ENCODE peak calls at places on chromosomes 7 and 10, in five cellular contexts. X is sigmoid colon; J is CD8-positive, alpha-beta T cell; G is heart right ventricle; O is lower lobe of right lung. I is an unnamed sample. For H3K27me3, the result is how much of the 10 kb centered on the place peaks cover.

GRCh38 chr7:289209-289755 is 688 bp upstream of the FOXL3 start:
- DNase-seq in X (peak), J (no peak), G (no peak), O (no peak), I (no peak)

GRCh38 chr10:69451784-69452251 is 553 bp downstream of the TSPAN15 start:
- DNase-seq in X (peak), J (no peak), G (peak), O (peak), I (no peak)

GRCh38 chr7:21175714-21176113 is 252.2 kb upstream of the SP4 start:
- DNase-seq in X (no peak), J (no peak), G (no peak), O (no peak), I (no peak)

GRCh38 chr10:79948976-79949722 is at the start of gene SFTPD:
- DNase-seq in X (no peak), J (no peak), G (no peak), O (peak), I (no peak)

GRCh38 chr10:119693262-119693957 is 32.4 kb upstream of the INPP5F start:
- DNase-seq in X (no peak), J (no peak), G (no peak), O (no peak), I (no peak)

GRCh38 chr7:2529161-2530075 is 9.8 kb downstream of the LFNG start:
- DNase-seq in X (peak), J (peak), G (peak), O (peak), I (peak)

GRCh38 chr10:24642921-24643678 is 80.6 kb downstream of the ARHGAP21 start:
- DNase-seq in X (no peak), J (no peak), G (no peak), O (no peak), I (no peak)

GRCh38 chr10:101244321-101245050 is 15.2 kb upstream of the LBX1 start:
- DNase-seq in X (no peak), J (no peak), G (no peak), O (no peak), I (no peak)

GRCh38 chr7:73933091-73933490 is 72.1 kb downstream of the TMEM270 start:
- DNase-seq in X (no peak), J (no peak), G (no peak), O (no peak), I (no peak)

GRCh38 chr10:70494536-70494935 is 16.0 kb downstream of the PALD1 start:
- DNase-seq in X (no peak), J (no peak), G (no peak), O (peak), I (no peak)

GRCh38 chr7:89223906-89224395 is 428.4 kb upstream of the TEX47 start:
- DNase-seq in X (no peak), J (no peak), G (no peak), O (no peak), I (no peak)

GRCh38 chr7:32036557-32036956 is 33.6 kb downstream of the PDE1C start:
- DNase-seq in X (no peak), J (no peak), G (no peak), O (no peak), I (no peak)

GRCh38 chr10:34295142-34295548 is 520.0 kb downstream of the PARD3 start:
- DNase-seq in X (no peak), J (no peak), G (no peak), O (no peak), I (no peak)

GRCh38 chr7:1403844-1404404 is 55.3 kb downstream of the MICALL2 start:
- DNase-seq in X (no peak), J (no peak), G (no peak), O (no peak), I (no peak)

GRCh38 chr7:3027005-3027404 is 16.7 kb downstream of the CARD11 start:
- DNase-seq in X (peak), J (no peak), G (no peak), O (no peak), I (peak)

GRCh38 chr10:126734015-126734414 is 63.5 kb upstream of the C10orf90 start:
- DNase-seq in X (no peak), J (no peak), G (no peak), O (no peak), I (no peak)

GRCh38 chr10:18822156-18822555 is 162.9 kb downstream of the ARL5B start:
- DNase-seq in X (no peak), J (no peak), G (no peak), O (no peak), I (no peak)

GRCh38 chr10:71735709-71736569 is 16.4 kb upstream of the C10orf105 start:
- DNase-seq in X (no peak), J (peak), G (no peak), O (no peak), I (no peak)

GRCh38 chr7:131400833-131401593 is 73.3 kb downstream of the MKLN1 start:
- DNase-seq in X (no peak), J (no peak), G (no peak), O (no peak), I (no peak)

GRCh38 chr7:153642989-153643388 is 409.2 kb upstream of the DPP6 start:
- DNase-seq in X (no peak), J (no peak), G (no peak), O (no peak), I (no peak)

GRCh38 chr10:133422223-133422820 is 2.1 kb downstream of the SPRN start:
- DNase-seq in X (no peak), J (no peak), G (peak), O (peak), I (peak)

GRCh38 chr7:50653997-50654425 is 88.8 kb upstream of the DDC start:
- DNase-seq in X (peak), J (peak), G (no peak), O (no peak), I (no peak)

GRCh38 chr7:85851571-85852193 is 664.8 kb upstream of the SEMA3D start:
- DNase-seq in X (no peak), J (no peak), G (no peak), O (no peak), I (no peak)

GRCh38 chr10:96850825-96851224 is 18.7 kb downstream of the LCOR start:
- DNase-seq in X (no peak), J (no peak), G (no peak), O (no peak), I (no peak)

GRCh38 chr7:49635800-49636199 is 137.6 kb upstream of the VWC2 start:
- DNase-seq in X (no peak), J (no peak), G (no peak), O (no peak), I (no peak)

GRCh38 chr10:71873582-71874182 is 22.6 kb upstream of the PSAP start:
- DNase-seq in X (no peak), J (no peak), G (no peak), O (no peak), I (no peak)

GRCh38 chr7:46775776-46776175 is 806.1 kb downstream of the TNS3 start:
- DNase-seq in X (no peak), J (no peak), G (no peak), O (no peak), I (no peak)

GRCh38 chr10:129545257-129545656 is 78.2 kb downstream of the MGMT start:
- DNase-seq in X (no peak), J (no peak), G (no peak), O (no peak), I (no peak)

GRCh38 chr10:122282909-122283308 is 11.8 kb downstream of the BTBD16 start:
- DNase-seq in X (peak), J (no peak), G (no peak), O (no peak), I (no peak)

GRCh38 chr10:53886325-53887300 is 914.4 kb downstream of the PCDH15 start:
- DNase-seq in X (no peak), J (no peak), G (no peak), O (no peak), I (no peak)

GRCh38 chr7:140898794-140899548 is 25.8 kb downstream of the BRAF start:
- DNase-seq in X (no peak), J (no peak), G (no peak), O (no peak), I (no peak)

GRCh38 chr7:81186691-81187090 is 267.8 kb upstream of the SEMA3C start:
- DNase-seq in X (no peak), J (no peak), G (no peak), O (no peak), I (no peak)

GRCh38 chr10:30811665-30812017 is 182.1 kb upstream of the LYZL2 start:
- DNase-seq in X (peak), J (no peak), G (no peak), O (no peak), I (no peak)

GRCh38 chr7:7709263-7709662 is 9.1 kb downstream of the RPA3 start:
- DNase-seq in X (no peak), J (no peak), G (no peak), O (no peak), I (no peak)

GRCh38 chr10:103836273-103836672 is 19.1 kb downstream of the SH3PXD2A start:
- DNase-seq in X (peak), J (no peak), G (no peak), O (no peak), I (no peak)

GRCh38 chr7:157685430-157686284 is 348.9 kb downstream of the DNAJB6 start:
- DNase-seq in X (no peak), J (no peak), G (no peak), O (no peak), I (no peak)

DNA sequence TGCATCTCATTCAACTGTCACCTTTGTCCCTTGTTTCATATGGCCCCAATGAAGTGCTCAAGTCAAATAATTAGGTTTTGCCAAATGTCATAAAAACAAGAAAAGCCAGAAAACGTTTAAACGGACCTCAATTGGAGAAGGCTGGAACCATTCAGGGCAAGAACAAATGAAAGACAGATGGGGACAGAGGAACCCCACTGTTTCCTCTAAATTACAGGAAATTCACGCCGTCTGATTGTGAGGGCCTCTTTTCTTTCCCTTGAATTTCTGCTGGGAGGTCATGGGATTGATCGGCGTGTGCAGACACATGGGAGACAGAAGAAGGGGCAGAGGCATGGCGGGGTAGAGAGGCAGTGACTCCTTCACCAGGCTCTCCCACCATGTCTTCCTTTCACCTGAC is 656.4 kb downstream of the KCNMA1 start:
- DNase-seq in X (no peak), J (no peak), G (no peak), O (no peak), I (no peak)
- H3K27me3 ChIP-seq in X (under half), J (under half), G (under half), O (under half), I (under half)

GRCh38 chr7:36305648-36306047 is 84.0 kb upstream of the ANLN start:
- DNase-seq in X (no peak), J (no peak), G (no peak), O (no peak), I (no peak)
- H3K27ac ChIP-seq in X (no peak), J (no peak), G (no peak), O (no peak), I (no peak)

GRCh38 chr10:132169766-132170560 is 16.8 kb upstream of the DPYSL4 start:
- DNase-seq in X (no peak), J (no peak), G (no peak), O (no peak), I (no peak)
- TF ChIP-seq CTCF in X (no peak), J (no peak), G (no peak), O (no peak), I (no peak)

DNA sequence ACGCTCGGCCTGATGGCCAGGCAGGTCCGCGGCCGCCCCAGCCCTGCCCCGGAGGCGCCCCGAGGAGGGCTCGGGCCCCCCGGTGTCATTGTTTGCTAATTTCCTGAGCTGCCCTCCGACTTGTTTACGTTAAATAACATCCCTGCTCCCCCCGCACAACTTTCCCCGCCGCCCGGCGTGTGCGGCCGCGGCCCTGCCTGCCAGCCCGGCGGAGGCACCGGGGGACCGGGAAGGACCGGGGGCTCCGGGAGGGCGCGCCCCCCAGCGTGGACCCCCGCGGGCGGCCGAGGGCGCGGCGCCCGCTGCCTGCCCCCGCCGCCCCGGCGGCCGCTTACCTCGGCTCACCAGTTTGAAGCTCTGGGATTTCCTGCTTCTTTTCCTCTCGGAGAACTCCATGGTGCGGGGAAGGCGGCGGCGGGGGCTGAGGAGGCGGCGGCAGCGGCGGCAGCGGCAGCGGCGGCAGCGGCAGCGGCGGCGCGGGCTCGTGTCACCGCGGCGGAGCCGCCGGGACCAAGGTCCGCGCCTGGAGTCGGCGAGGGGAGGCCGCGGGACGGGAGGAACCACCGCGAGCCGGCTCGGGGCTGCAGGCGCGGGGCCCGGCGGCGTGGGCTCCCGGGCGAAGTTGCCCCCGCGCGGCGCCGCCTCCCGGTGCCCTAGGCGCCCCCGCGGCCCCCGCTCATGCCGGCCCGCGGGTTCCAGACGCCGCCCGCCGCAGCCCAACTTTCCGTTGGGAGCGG is 508 bp downstream of the BEND7 start:
- DNase-seq in X (peak), J (no peak), G (peak), O (no peak), I (no peak)
- H3K27me3 ChIP-seq in X (under half), J (under half), G (under half), O (under half), I (under half)

GRCh38 chr10:76113952-76114351 is 682.5 kb downstream of the LRMDA start:
- DNase-seq in X (no peak), J (no peak), G (no peak), O (no peak), I (no peak)

GRCh38 chr10:76112826-76113150 is 681.4 kb downstream of the LRMDA start:
- DNase-seq in X (no peak), J (no peak), G (no peak), O (no peak), I (no peak)

GRCh38 chr10:76115471-76116155 is 684.2 kb downstream of the LRMDA start:
- DNase-seq in X (no peak), J (no peak), G (no peak), O (no peak), I (no peak)

GRCh38 chr10:76115131-76115470 is 683.7 kb downstream of the LRMDA start:
- DNase-seq in X (no peak), J (no peak), G (no peak), O (no peak), I (no peak)

GRCh38 chr10:76114556-76114955 is 683.1 kb downstream of the LRMDA start:
- DNase-seq in X (no peak), J (no peak), G (no peak), O (no peak), I (no peak)
- H3K27ac ChIP-seq in X (no peak), J (no peak), G (no peak), O (no peak), I (no peak)

I was measured in RWPE2.